ENCODE peak calls at places on chromosomes 7 and 10, in four cellular contexts. B, O, X and J are unnamed samples.

GRCh38 chr10:55750458-55750857 is 610.6 kb downstream of the ZWINT start:
- DNase-seq in B (no peak), O (no peak), X (no peak), J (no peak)

GRCh38 chr10:124559372-124560132 is 97.9 kb downstream of the LHPP start:
- DNase-seq in B (no peak), O (no peak), X (no peak), J (no peak)

GRCh38 chr7:95897557-95898183 is 125.3 kb downstream of the DYNC1I1 start:
- DNase-seq in B (no peak), O (no peak), X (no peak), J (no peak)

GRCh38 chr7:92609921-92610518 is 19.8 kb upstream of the FAM133B start:
- DNase-seq in B (peak), O (no peak), X (no peak), J (no peak)

GRCh38 chr7:152137476-152138025 is 112.1 kb downstream of the GALNT11 start:
- DNase-seq in B (no peak), O (no peak), X (no peak), J (no peak)

GRCh38 chr10:27792191-27792590 is 46.6 kb upstream of the MKX start:
- DNase-seq in B (no peak), O (no peak), X (no peak), J (no peak)

GRCh38 chr10:32144817-32145688 is 88.8 kb upstream of the KIF5B start:
- DNase-seq in B (no peak), O (no peak), X (peak), J (no peak)

GRCh38 chr10:29784175-29784773 is 149.5 kb upstream of the SVIL start:
- DNase-seq in B (peak), O (peak), X (peak), J (peak)

GRCh38 chr7:76252020-76252419 is 50.3 kb downstream of the SRRM3 start:
- DNase-seq in B (no peak), O (no peak), X (no peak), J (no peak)

GRCh38 chr7:152335900-152336571 is 99.8 kb downstream of the KMT2C start:
- DNase-seq in B (no peak), O (no peak), X (no peak), J (no peak)

GRCh38 chr10:63346015-63346441 is 119.7 kb downstream of the JMJD1C start:
- DNase-seq in B (peak), O (peak), X (no peak), J (no peak)

GRCh38 chr7:78616539-78616938 is 818.0 kb downstream of the PHTF2 start:
- DNase-seq in B (no peak), O (no peak), X (no peak), J (no peak)

GRCh38 chr7:25073451-25073850 is 51.6 kb downstream of the CYCS start:
- DNase-seq in B (peak), O (peak), X (no peak), J (no peak)

GRCh38 chr10:62817120-62817762 is 1.1 kb upstream of the EGR2 start:
- DNase-seq in B (peak), O (peak), X (no peak), J (no peak)

GRCh38 chr7:155363146-155363539 is 65.5 kb downstream of the INSIG1 start:
- DNase-seq in B (no peak), O (no peak), X (no peak), J (no peak)

GRCh38 chr7:155361947-155362346 is 64.3 kb downstream of the INSIG1 start:
- DNase-seq in B (no peak), O (no peak), X (no peak), J (no peak)

GRCh38 chr7:155365146-155365874 is 67.6 kb downstream of the INSIG1 start:
- DNase-seq in B (no peak), O (no peak), X (no peak), J (no peak)

GRCh38 chr7:155362380-155363145 is 64.9 kb downstream of the INSIG1 start:
- DNase-seq in B (no peak), O (no peak), X (no peak), J (no peak)

DNA sequence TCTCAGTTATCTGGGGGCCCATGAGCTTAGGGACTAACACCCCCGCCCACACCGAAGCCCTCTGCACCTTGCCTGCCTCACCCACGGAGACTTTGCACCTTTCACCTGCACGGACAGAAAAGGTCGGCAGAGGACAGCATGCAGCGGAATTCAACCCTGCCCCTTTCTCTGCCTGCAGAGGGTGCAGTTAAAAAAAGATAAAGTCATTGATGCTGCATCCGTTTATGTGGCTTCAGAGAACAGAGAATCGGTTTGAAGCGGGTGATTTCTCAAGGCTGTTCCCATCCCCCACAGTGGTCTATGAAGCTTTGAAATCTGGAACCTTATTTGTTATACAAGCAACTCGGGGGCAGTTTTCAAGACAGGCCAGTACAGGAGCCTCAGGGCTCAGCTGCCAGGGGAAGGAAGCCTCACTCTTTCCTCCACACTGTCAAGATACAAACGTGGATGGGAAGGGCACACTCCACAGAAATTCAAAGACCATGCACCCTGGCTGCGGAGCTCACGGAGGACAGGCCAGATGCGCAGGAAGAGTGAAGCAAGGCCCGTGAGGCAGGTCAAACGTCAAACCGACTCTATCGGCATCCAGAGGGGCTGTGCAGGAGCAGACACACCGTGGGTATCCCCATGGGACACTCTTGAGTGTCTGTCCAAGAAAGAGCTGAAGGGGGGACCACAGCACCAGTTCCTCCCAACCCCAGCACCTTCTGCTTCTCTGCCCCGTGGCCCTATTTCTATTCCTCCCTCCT is 66.3 kb downstream of the INSIG1 start:
- DNase-seq in B (no peak), O (no peak), X (no peak), J (no peak)
- TF ChIP-seq POLR2A in B (no peak), O (no peak), X (no peak), J (no peak)

DNA sequence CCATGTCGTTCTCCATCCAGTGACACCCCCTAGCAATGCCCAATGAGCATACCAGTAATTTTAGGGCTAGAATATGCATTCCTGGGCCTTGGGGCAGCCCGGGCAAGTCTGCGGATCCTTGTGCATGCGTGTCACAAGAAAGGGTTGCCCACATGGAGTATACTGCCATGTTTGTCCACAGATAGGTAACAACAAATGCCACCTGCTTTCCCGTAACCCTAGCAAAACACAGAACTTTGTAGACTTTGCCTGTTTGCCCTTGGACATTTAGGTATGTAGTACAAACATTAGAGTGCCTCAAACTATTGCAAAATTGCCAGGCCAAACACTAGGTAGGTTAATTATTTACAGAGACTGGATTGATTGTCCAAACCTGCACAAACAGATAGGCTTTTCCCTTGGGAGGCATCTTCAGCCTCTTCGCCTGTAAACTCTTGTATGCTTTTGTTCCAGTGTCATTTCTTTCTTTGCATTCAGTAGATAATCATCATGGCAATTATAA is 117.0 kb downstream of the ADCY1 start:
- DNase-seq in B (peak), O (no peak), X (no peak), J (no peak)
- TF ChIP-seq POLR2A in B (no peak), O (no peak), X (no peak), J (no peak)

DNA sequence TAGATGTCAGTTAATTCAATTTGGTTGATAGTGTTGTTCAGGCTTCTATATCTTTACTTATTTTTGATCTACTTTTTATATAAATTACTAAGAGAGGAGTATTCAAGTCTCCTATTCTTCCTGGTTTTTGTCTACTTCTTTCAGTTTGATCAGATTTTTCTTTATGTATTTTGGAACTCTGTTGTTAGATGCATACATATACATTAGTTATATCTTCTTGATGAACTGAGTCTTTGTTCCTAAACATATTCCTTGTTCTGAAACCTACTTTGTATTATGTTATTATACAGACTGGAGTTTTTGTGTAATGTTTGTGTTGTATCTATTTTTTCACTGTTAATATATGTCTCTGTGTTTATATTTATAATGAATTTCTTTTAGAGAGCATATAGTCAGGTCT is 118.8 kb downstream of the LRMDA start:
- DNase-seq in B (no peak), O (no peak), X (no peak), J (no peak)
- TF ChIP-seq POLR2A in B (no peak), O (no peak), X (no peak), J (no peak)

DNA sequence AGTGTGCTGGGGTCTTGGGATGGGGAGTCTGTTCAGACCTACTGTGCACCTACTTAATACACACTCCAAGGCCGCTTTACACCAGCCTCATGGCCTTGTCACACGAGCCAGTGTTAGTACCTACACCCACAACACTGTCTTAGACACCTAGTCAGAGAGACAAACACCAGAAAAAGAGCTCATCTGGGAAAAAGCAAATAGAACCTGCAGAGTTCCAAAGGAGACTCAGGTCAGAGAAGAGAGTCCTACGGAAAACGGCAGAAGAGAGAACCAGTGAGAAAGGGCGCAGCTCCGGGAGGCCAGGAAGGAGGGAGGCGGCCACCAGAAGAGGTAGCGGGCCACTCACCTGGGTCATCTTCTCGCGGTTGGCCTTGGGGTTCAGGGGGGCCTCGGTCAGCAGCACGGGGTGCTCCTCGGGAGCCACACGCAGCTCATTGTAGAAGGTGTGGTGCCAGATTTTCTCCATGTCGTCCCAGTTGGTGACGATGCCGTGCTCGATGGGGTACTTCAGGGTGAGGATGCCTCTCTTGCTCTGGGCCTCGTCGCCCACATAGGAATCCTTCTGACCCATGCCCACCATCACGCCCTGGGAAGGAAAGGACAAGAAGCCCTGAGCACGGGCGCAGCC is 105.3 kb upstream of the TNRC18 start:
- DNase-seq in B (no peak), O (no peak), X (no peak), J (no peak)
- TF ChIP-seq POLR2A in B (no peak), O (no peak), X (no peak), J (no peak)

DNA sequence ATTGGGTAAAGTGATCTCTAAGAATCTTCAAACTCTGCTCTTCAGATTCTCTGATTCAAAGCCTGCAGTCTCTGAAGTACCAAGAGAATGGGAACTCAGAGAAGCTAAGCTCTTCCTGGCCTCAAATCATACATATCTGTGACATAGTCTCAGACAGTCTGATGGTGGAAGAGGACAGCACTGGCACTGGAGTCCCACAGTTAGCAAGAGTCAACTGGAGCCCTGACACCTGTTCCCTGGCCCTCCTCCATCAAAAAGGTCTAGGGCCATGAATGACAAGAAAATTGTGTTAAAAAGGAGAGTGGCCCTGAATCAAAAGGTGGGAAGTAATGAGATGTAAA is 37.7 kb downstream of the PRSS2 start:
- DNase-seq in B (no peak), O (no peak), X (no peak), J (no peak)
- TF ChIP-seq POLR2A in B (no peak), O (no peak), X (no peak), J (no peak)

GRCh38 chr10:4981722-4982471 is 18.7 kb downstream of the AKR1C1 start:
- DNase-seq in B (peak), O (peak), X (no peak), J (no peak)

GRCh38 chr10:4982764-4983226 is 19.6 kb downstream of the AKR1C1 start:
- DNase-seq in B (peak), O (no peak), X (no peak), J (no peak)

GRCh38 chr10:4984971-4985594 is 18.6 kb downstream of the AKR1C2 start:
- DNase-seq in B (peak), O (no peak), X (no peak), J (no peak)

GRCh38 chr10:4984223-4984622 is 19.4 kb downstream of the AKR1C2 start:
- DNase-seq in B (peak), O (no peak), X (no peak), J (no peak)

GRCh38 chr10:4983615-4984216 is 19.9 kb downstream of the AKR1C2 start:
- DNase-seq in B (peak), O (no peak), X (no peak), J (no peak)
- TF ChIP-seq POLR2A in B (no peak), O (no peak), X (no peak), J (no peak)

GRCh38 chr7:73830618-73830871 is 251 bp upstream of the CLDN4 start:
- DNase-seq in B (no peak), O (no peak), X (no peak), J (no peak)

GRCh38 chr7:73830872-73831655 is at the start of gene CLDN4:
- DNase-seq in B (no peak), O (no peak), X (peak), J (no peak)

GRCh38 chr7:73833251-73833919 is 2.6 kb downstream of the CLDN4 start:
- DNase-seq in B (peak), O (no peak), X (no peak), J (no peak)

GRCh38 chr7:73832806-73833205 is 2.0 kb downstream of the CLDN4 start:
- DNase-seq in B (no peak), O (no peak), X (no peak), J (no peak)

GRCh38 chr7:73831656-73832579 is 1.1 kb downstream of the CLDN4 start:
- DNase-seq in B (no peak), O (no peak), X (peak), J (no peak)
- TF ChIP-seq POLR2A in B (peak), O (no peak), X (peak), J (no peak)

GRCh38 chr10:68876246-68876918 is 24.7 kb upstream of the DDX50 start:
- DNase-seq in B (no peak), O (no peak), X (no peak), J (no peak)

GRCh38 chr10:68877482-68877881 is 23.6 kb upstream of the DDX50 start:
- DNase-seq in B (no peak), O (no peak), X (no peak), J (no peak)

GRCh38 chr10:68878463-68878862 is 22.7 kb upstream of the DDX50 start:
- DNase-seq in B (no peak), O (no peak), X (no peak), J (no peak)

GRCh38 chr10:68879628-68880027 is 21.5 kb upstream of the DDX50 start:
- DNase-seq in B (no peak), O (no peak), X (no peak), J (no peak)

GRCh38 chr10:68876919-68877250 is 24.2 kb upstream of the DDX50 start:
- DNase-seq in B (no peak), O (no peak), X (no peak), J (no peak)
- TF ChIP-seq POLR2A in B (no peak), O (no peak), X (no peak), J (no peak)